ENCODE peak calls at places on chromosomes 2 and 18, in four cellular contexts. H, M, E and B are unnamed samples.

GRCh38 chr2:68839260-68839833 is 31.9 kb downstream of the BMP10 start:
- DNase-seq in H (no peak), E (peak; percentile 31), M (no peak), B (peak; percentile 63)

GRCh38 chr2:239890347-239890746 is 134.8 kb downstream of the NDUFA10 start:
- DNase-seq in E (no peak), M (no peak), H (no peak), B (no peak)

GRCh38 chr2:230269715-230270114 is 44.2 kb downstream of the SP140 start:
- DNase-seq in E (no peak), M (peak; percentile 26), H (no peak), B (no peak)

GRCh38 chr2:60882971-60883753 is 1.8 kb downstream of the REL start:
- DNase-seq in H (no peak), M (peak; percentile 61), E (peak; percentile 25), B (peak; percentile 27)

GRCh38 chr18:42736074-42736473 is 379.4 kb downstream of the RIT2 start:
- DNase-seq in H (no peak), E (no peak), M (no peak), B (no peak)

GRCh38 chr2:101446869-101447268 is 28.0 kb downstream of the RFX8 start:
- DNase-seq in H (no peak), E (no peak), M (no peak), B (no peak)

GRCh38 chr2:73111300-73112025 is 1.3 kb downstream of the RAB11FIP5 start:
- DNase-seq in H (peak; percentile 35), E (peak; percentile 61), M (no peak), B (peak; percentile 45)

GRCh38 chr18:10316778-10317177 is 137.7 kb upstream of the APCDD1 start:
- DNase-seq in H (no peak), E (no peak), M (no peak), B (no peak)

GRCh38 chr18:42473611-42474010 is 518.6 kb downstream of the PIK3C3 start:
- DNase-seq in E (no peak), H (no peak), M (no peak), B (no peak)

GRCh38 chr2:49080681-49081080 is 73.6 kb downstream of the FSHR start:
- DNase-seq in H (no peak), E (no peak), M (no peak), B (no peak)
- TF ChIP-seq BHLHE40 in H (no peak), E (no peak), M (no peak), B (no peak)

GRCh38 chr2:26429779-26430654 is 28.3 kb downstream of the DRC1 start:
- DNase-seq in H (no peak), E (no peak), M (no peak), B (no peak)
- TF ChIP-seq JUNB in H (no peak), E (no peak), M (no peak), B (no peak)

DNA sequence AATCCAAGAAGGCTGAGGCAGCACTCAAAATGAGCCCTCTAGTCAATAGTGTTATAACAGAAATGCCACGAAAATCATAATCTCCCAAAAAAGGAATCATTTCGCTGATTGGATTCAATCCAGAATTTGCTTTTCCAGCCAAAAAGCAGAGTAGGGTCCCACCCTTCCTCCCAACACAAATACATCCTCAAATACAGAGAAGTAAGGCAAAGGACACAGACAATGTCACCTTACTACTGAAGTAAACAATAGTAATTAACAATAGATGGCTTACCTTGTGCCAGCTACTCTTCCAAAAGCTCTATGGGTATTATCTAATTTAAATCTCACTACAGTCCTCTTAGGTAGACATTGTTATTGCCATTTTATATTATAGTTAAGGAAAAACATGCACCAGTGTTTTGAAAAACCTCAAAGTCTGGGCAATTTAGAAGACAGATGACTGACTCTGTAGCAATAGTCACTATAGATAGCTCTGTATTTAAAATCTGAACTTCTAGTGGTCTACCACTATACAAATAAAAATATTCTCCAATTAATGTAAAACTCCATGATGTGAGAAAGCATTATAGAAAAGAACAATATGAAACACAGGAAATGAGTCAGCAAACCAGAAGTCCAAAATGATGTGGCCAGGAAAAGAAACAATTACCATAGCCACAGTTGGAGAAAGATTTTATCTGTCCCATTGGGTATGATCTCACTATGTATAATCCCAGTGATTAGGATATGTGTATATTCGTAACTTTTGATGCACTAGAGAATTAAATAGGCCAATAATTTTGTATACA is 305.0 kb upstream of the ERBB4 start:
- DNase-seq in E (no peak), H (no peak), M (no peak), B (no peak)
- TF ChIP-seq BHLHE40 in E (no peak), H (no peak), M (no peak), B (no peak)

GRCh38 chr2:46273919-46274318 is 23.3 kb upstream of the EPAS1 start:
- DNase-seq in E (peak; percentile 22), H (no peak), M (no peak), B (no peak)

GRCh38 chr2:46277470-46278190 is 19.6 kb upstream of the EPAS1 start:
- DNase-seq in M (no peak), H (peak; percentile 35), E (no peak), B (no peak)

GRCh38 chr2:46276652-46277051 is 20.6 kb upstream of the EPAS1 start:
- DNase-seq in E (peak; percentile 36), H (no peak), M (no peak), B (no peak)

GRCh38 chr2:46273225-46273863 is 23.9 kb upstream of the EPAS1 start:
- DNase-seq in H (no peak), M (no peak), E (no peak), B (no peak)

GRCh38 chr2:46275995-46276394 is 21.2 kb upstream of the EPAS1 start:
- DNase-seq in H (no peak), E (no peak), M (no peak), B (no peak)
- TF ChIP-seq JUNB in H (no peak), E (no peak), M (no peak), B (no peak)

GRCh38 chr18:76422838-76423237 is 72.2 kb downstream of the ZNF516 start:
- DNase-seq in E (no peak), M (no peak), H (no peak), B (no peak)

GRCh38 chr18:76428396-76429261 is 66.4 kb downstream of the ZNF516 start:
- DNase-seq in H (no peak), M (no peak), E (no peak), B (no peak)

GRCh38 chr18:76422121-76422520 is 72.9 kb downstream of the ZNF516 start:
- DNase-seq in M (no peak), E (no peak), H (no peak), B (no peak)

GRCh38 chr18:76426738-76427305 is 68.2 kb downstream of the ZNF516 start:
- DNase-seq in M (no peak), H (peak; percentile 14), E (peak; percentile 21), B (peak; percentile 60)

GRCh38 chr18:76425299-76426101 is 69.5 kb downstream of the ZNF516 start:
- DNase-seq in M (no peak), E (no peak), H (no peak), B (no peak)
- TF ChIP-seq BHLHE40 in M (no peak), E (no peak), H (no peak), B (no peak)

GRCh38 chr2:151334082-151334815 is 23.1 kb upstream of the TNFAIP6 start:
- DNase-seq in H (peak; percentile 56), M (no peak), E (peak; percentile 51), B (no peak)
- TF ChIP-seq JUNB in H (no peak), M (no peak), E (peak; percentile 33), B (no peak)

GRCh38 chr2:159489476-159489875 is 126.9 kb downstream of the BAZ2B start:
- DNase-seq in E (no peak), M (no peak), H (no peak), B (no peak)

DNA sequence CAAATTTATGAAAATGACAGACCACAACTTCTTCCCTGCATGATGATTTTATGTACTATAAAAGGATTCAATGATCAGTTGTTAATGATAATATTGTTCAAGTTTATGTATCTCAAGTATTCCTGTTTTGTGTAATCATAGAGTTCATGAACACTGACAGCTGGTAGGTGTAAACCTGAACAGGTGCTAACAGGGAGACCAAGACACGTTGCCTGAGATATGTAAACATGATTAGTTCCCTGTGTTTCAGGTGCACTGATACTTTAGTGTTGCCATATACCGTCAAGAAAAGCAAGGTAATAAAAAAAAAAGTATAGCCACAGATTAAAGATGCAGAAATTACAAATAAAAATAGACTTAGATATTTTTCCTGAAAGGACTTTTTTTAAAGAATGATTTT is 131.8 kb downstream of the BAZ2B start:
- DNase-seq in E (no peak), H (no peak), M (no peak), B (no peak)
- TF ChIP-seq BHLHE40 in E (no peak), H (no peak), M (no peak), B (no peak)

GRCh38 chr2:85503168-85503610 is 35.8 kb upstream of the MAT2A start:
- DNase-seq in E (peak; percentile 51), H (peak; percentile 47), M (no peak), B (no peak)

GRCh38 chr2:85505551-85506238 is 33.3 kb upstream of the MAT2A start:
- DNase-seq in H (no peak), M (no peak), E (no peak), B (no peak)

GRCh38 chr2:85503611-85504433 is 35.1 kb upstream of the MAT2A start:
- DNase-seq in H (no peak), M (no peak), E (no peak), B (no peak)

GRCh38 chr2:85504434-85505261 is 34.3 kb upstream of the MAT2A start:
- DNase-seq in H (no peak), E (peak; percentile 75), M (no peak), B (no peak)

GRCh38 chr2:85506768-85507181 is 32.2 kb upstream of the MAT2A start:
- DNase-seq in H (no peak), M (no peak), E (no peak), B (no peak)
- TF ChIP-seq JUNB in H (no peak), M (no peak), E (no peak), B (no peak)

DNA sequence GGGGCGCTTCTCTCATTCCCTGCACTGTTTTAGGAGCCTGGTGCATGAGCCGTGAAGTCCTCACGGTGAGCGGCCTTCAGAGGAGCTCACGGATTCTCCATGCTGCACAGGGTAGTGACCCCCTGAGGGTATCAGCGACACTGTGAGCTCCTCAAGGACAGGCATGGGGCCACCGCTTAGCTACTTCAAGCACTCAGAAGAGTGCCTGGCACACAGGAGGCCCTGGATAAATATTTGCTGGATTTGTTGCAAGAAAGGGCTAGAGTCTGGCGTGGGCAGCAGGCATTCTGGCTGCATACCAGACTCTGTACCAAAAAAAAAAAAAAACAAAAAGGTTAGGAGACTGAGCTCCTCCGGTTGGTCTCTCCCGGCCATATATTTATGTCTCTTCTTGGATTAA is 5.7 kb upstream of the MBP start:
- DNase-seq in M (no peak), E (no peak), H (no peak), B (no peak)
- TF ChIP-seq BHLHE40 in M (no peak), E (no peak), H (no peak), B (no peak)

DNA sequence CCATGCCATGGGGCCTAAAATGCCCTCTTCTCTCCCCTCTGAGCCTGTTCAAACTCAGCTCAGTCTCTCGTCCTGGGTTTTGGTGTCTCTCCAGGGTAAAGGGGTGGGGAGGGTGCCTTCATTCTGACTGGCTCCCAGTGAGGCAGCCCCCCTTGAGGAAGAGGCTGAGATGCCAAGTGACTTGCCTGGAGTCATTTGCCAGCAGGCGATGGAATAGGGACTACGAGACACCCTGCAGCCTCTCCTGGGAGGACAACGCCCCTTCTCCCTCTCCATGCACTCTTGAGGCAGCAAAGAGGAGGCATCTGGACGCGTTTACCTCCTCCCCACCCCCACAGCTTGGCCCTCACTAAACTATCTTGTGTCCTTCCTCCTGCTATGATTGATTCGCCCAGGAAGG is 765 bp upstream of the STON1 start:
- DNase-seq in M (no peak), H (no peak), E (no peak), B (peak; percentile 18)
- TF ChIP-seq JUNB in M (no peak), H (no peak), E (no peak), B (no peak)